ENCODE peak calls at places on chromosomes 6 and 20, in five cellular contexts. Z is CD4-positive, CD25-positive, alpha-beta regulatory T cell; W is ovary; U is body of pancreas; X is mesenchymal stem cell. T is an unnamed sample.

GRCh38 chr6:7126759-7127158 is 19.0 kb downstream of the RREB1 start:
- DNase-seq in Z (no peak), W (no peak), U (no peak), X (no peak), T (no peak)

GRCh38 chr6:88780714-88781389 is 182.6 kb downstream of the RNGTT start:
- DNase-seq in Z (peak), W (no peak), U (peak), X (peak), T (peak)

GRCh38 chr6:37566209-37566859 is 66.6 kb upstream of the CCDC167 start:
- DNase-seq in Z (peak), W (peak), U (peak), X (peak), T (peak)

GRCh38 chr6:127188752-127189151 is 70.3 kb downstream of the RSPO3 start:
- DNase-seq in Z (no peak), W (no peak), U (no peak), X (no peak), T (no peak)

GRCh38 chr6:106146852-106147351 is 60.8 kb downstream of the PRDM1 start:
- DNase-seq in Z (no peak), W (no peak), U (no peak), X (no peak), T (no peak)

GRCh38 chr6:4794140-4794707 is 18.0 kb downstream of the CDYL start:
- DNase-seq in Z (no peak), W (no peak), U (no peak), X (no peak), T (no peak)

GRCh38 chr20:60249436-60249835 is 291.2 kb downstream of the CDH26 start:
- DNase-seq in Z (no peak), W (no peak), U (no peak), X (peak), T (no peak)

GRCh38 chr6:56345539-56346090 is 98.2 kb upstream of the COL21A1 start:
- DNase-seq in Z (no peak), W (no peak), U (no peak), X (no peak), T (no peak)

GRCh38 chr6:13877116-13877515 is 47.6 kb upstream of the RNF182 start:
- DNase-seq in Z (no peak), W (no peak), U (no peak), X (no peak), T (no peak)

GRCh38 chr6:49464691-49465090 is 1.5 kb downstream of the CENPQ start:
- DNase-seq in Z (no peak), W (no peak), U (no peak), X (no peak), T (no peak)

GRCh38 chr6:53517021-53517420 is 27.9 kb downstream of the GCLC start:
- DNase-seq in Z (no peak), W (peak), U (no peak), X (peak), T (no peak)

GRCh38 chr6:149905911-149906371 is 8.0 kb upstream of the RAET1E start:
- DNase-seq in Z (no peak), W (peak), U (no peak), X (no peak), T (no peak)

GRCh38 chr6:24394777-24395437 is 7.8 kb upstream of the MRS2 start:
- DNase-seq in Z (no peak), W (no peak), U (no peak), X (peak), T (no peak)

GRCh38 chr6:170172825-170173231 is 118.0 kb downstream of the DLL1 start:
- DNase-seq in Z (no peak), W (peak), U (no peak), X (no peak), T (no peak)

GRCh38 chr20:25508083-25508770 is 77.1 kb downstream of the NINL start:
- DNase-seq in Z (no peak), W (peak), U (peak), X (peak), T (no peak)

GRCh38 chr6:20564777-20565176 is 30.5 kb downstream of the CDKAL1 start:
- DNase-seq in Z (peak), W (no peak), U (no peak), X (no peak), T (no peak)

GRCh38 chr6:138724015-138724414 is 49.6 kb upstream of the CCDC28A start:
- DNase-seq in Z (no peak), W (no peak), U (peak), X (peak), T (no peak)

GRCh38 chr6:7918403-7918802 is 7.8 kb upstream of the TXNDC5 start:
- DNase-seq in Z (no peak), W (no peak), U (no peak), X (no peak), T (no peak)

GRCh38 chr6:11810039-11810541 is 31.5 kb upstream of the ADTRP start:
- DNase-seq in Z (no peak), W (peak), U (peak), X (peak), T (no peak)

GRCh38 chr20:45450097-45450818 is 19.3 kb upstream of the WFDC2 start:
- DNase-seq in Z (peak), W (no peak), U (peak), X (peak), T (peak)

GRCh38 chr6:159979136-159979874 is 10.4 kb downstream of the IGF2R start:
- DNase-seq in Z (peak), W (no peak), U (peak), X (peak), T (no peak)

GRCh38 chr20:34872604-34873224 is at the start of gene GGT7:
- DNase-seq in Z (peak), W (peak), U (peak), X (peak), T (peak)

GRCh38 chr20:34875657-34876160 is 703 bp upstream of the ACSS2 start:
- DNase-seq in Z (no peak), W (no peak), U (no peak), X (no peak), T (no peak)

GRCh38 chr20:34874094-34874654 is 1.5 kb upstream of the GGT7 start:
- DNase-seq in Z (peak), W (peak), U (peak), X (peak), T (no peak)

GRCh38 chr20:34871966-34872603 is 571 bp downstream of the GGT7 start:
- DNase-seq in Z (no peak), W (no peak), U (no peak), X (no peak), T (no peak)

DNA sequence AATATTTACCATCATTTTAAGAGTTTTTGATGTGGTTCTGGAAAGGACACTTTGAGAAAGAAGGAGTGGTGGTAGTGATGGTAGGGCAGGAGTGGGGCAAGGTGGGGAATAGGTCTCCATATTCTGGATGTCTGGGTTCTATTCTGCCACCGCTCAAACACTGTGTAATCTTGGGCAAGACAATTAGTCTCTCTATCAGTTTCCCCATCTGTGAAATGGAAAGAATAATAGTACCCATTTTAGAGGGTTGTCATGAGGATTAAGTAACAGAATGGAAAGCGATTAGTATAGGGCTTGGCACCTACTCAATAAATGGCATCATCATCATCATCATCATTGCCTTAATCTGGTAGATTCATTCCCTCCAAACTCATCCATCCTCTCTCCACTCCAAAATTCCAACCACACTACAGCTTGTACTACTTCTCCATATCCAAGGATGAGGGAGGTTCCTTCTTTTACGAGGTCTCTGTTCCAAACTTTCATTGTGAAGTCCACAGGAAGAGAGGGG is 982 bp upstream of the GGT7 start:
- DNase-seq in Z (no peak), W (no peak), U (no peak), X (no peak), T (no peak)
- H3K4me3 ChIP-seq in Z (peak), W (no peak), U (no peak), X (no peak), T (peak)

GRCh38 chr20:11777861-11778570 is 139.7 kb upstream of the BTBD3 start:
- DNase-seq in Z (no peak), W (no peak), U (no peak), X (peak), T (no peak)
- H3K27ac ChIP-seq in Z (no peak), W (no peak), U (no peak), X (no peak), T (no peak)

GRCh38 chr6:118896339-118897136 is 2.6 kb downstream of the ASF1A start:
- DNase-seq in Z (peak), W (no peak), U (no peak), X (peak), T (no peak)
- H3K4me3 ChIP-seq in Z (peak), W (no peak), U (no peak), X (no peak), T (peak)

DNA sequence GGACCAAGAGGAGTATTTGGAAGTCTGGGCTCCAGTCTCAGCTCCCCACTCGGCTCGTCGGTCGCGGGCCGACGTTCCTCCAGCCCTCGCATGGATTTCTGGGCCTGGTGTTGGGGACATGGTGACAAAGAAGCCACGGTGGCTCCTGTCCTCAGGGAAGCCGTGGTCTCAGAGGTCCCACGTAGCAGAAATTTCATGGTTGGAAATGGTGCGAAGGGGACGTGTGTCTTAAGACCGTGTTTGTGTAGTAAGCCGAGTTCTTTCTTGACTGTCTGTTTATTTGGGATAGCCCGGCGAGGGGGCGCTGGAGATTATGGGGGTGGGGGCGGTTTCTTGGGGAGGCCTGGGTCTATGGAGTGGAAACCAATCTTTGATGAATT is 23.4 kb upstream of the MAP3K7 start:
- DNase-seq in Z (no peak), W (peak), U (no peak), X (no peak), T (no peak)
- H3K27ac ChIP-seq in Z (no peak), W (no peak), U (no peak), X (no peak), T (no peak)

GRCh38 chr6:41936073-41936837 is 5.4 kb downstream of the CCND3 start:
- DNase-seq in Z (peak), W (peak), U (peak), X (peak), T (peak)

GRCh38 chr6:41938590-41938989 is 3.0 kb downstream of the CCND3 start:
- DNase-seq in Z (no peak), W (no peak), U (no peak), X (no peak), T (peak)

GRCh38 chr6:41937472-41937871 is 4.1 kb downstream of the CCND3 start:
- DNase-seq in Z (no peak), W (no peak), U (no peak), X (no peak), T (no peak)

GRCh38 chr6:41939091-41939847 is 2.3 kb downstream of the CCND3 start:
- DNase-seq in Z (peak), W (peak), U (no peak), X (peak), T (peak)

DNA sequence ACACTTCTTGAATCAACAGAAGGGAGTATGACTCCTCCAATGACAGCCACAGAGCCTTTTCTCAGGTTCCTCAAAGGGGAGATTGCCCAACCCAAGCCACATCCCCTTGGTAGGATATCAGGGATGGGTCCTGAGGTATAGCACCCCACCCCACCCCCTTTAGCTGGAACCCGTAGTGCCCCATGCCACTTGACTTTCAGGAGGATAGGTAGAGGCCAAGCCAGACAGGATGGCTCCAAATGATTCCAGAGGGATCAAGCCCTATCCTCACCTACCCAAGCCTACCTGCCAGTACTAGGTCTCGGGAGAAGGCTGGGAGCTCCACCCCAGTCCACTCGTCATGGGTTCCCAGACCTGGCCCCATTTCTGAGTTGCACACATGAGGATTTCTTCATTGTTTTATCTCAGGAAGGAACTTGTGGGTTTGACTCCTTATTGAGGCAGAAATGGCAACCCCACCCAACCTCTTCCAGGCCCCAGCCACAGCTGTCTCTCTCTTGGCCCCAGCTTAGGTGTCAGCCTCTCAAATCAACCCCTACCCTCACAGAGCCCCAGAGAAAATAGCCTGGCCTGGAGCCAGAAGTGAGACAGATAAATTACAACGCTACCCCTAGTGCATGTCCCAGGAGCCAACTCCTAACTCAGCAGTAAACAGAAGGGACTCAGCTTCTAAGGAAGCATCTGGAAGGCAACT is 3.6 kb downstream of the CCND3 start:
- DNase-seq in Z (peak), W (no peak), U (no peak), X (no peak), T (peak)
- H3K4me3 ChIP-seq in Z (peak), W (no peak), U (no peak), X (no peak), T (peak)

DNA sequence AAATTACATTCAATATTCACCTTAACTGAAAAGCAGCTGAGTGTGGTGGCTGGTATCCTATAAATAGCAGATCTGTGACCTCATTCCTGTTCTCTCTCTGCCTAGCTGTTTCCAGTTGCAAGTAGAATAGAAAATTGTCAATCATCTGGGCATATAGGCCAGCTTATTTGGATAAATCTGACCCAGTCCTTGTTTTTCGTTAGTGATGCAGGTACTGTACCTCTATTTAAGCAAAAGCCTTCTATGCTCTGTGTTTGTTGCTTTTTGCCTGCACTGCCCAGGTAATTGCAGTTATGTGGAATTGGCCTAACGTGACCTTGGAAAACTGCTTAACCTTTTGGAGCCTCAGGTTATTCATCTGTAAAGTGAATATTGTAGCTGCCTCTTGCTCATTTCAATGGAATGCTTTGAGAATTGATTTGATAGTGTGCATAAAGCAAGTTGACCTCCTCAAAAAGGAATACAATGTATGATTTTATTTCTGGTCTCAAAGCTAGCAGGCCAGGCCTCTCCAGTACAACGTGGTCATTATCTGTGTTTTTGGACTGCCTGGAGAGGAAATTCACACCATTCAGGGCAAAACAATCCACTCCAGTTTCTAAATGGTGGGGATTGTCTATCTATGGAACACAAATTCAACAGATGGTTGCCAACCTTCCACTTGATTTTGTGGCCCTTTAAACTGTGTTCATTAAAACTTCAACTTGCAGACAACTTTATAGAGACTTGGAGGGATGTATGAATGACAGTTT is 508.7 kb upstream of the CITED2 start:
- DNase-seq in Z (no peak), W (no peak), U (no peak), X (peak), T (no peak)
- H3K27ac ChIP-seq in Z (no peak), W (no peak), U (peak), X (peak), T (no peak)

DNA sequence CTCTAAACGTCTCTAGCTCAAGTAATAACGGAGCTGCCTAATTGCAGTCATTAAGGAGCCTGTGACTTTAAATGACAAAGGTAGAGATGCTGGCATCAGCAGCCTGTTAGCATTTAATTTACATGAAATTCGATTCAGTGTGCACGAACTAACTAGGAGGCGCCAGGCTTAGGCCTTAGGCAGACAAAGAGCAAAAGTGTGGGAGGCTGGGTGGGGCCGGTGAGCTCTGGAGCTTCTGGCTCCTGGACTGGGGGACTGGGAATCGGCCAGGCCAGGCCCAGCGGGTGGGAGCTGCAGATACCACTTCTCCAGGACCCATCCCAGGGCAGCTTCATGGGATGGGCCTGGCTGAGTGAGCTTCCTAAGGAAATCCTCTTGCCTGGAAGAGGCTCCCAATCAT is 170.0 kb upstream of the AGPAT4 start:
- DNase-seq in Z (no peak), W (no peak), U (no peak), X (no peak), T (no peak)
- H3K4me3 ChIP-seq in Z (no peak), W (no peak), U (no peak), X (no peak), T (no peak)